ENCODE peak calls at places on chromosomes 6 and 20, in seven cellular contexts. One of them, this sample, is unnamed.

GRCh38 chr6:124490123-124490522 is 472.1 kb upstream of the RNF217 start:
- DNase-seq in HCT116: no peak
- DNase-seq in GM12891: no peak
- DNase-seq in vagina: no peak
- DNase-seq in transverse colon: no peak
- DNase-seq in breast epithelium: no peak
- DNase-seq in spleen: no peak
- DNase-seq in this sample: no peak

GRCh38 chr6:79631800-79632172 is 657 bp downstream of the SH3BGRL2 start:
- DNase-seq in GM12891: no peak
- DNase-seq in HCT116: no peak
- DNase-seq in spleen: no peak
- DNase-seq in transverse colon: peak; percentile 39
- DNase-seq in vagina: no peak
- DNase-seq in breast epithelium: no peak
- DNase-seq in this sample: no peak

GRCh38 chr6:163915131-163915530 is 500.6 kb downstream of the QKI start:
- DNase-seq in HCT116: no peak
- DNase-seq in spleen: no peak
- DNase-seq in GM12891: no peak
- DNase-seq in vagina: no peak
- DNase-seq in breast epithelium: no peak
- DNase-seq in transverse colon: no peak
- DNase-seq in this sample: no peak

GRCh38 chr20:43096471-43096870 is 93.2 kb downstream of the PTPRT start:
- DNase-seq in transverse colon: no peak
- DNase-seq in spleen: no peak
- DNase-seq in GM12891: no peak
- DNase-seq in vagina: no peak
- DNase-seq in breast epithelium: no peak
- DNase-seq in HCT116: no peak
- DNase-seq in this sample: no peak

GRCh38 chr20:7361321-7361720 is 578.9 kb downstream of the HAO1 start:
- DNase-seq in HCT116: no peak
- DNase-seq in transverse colon: no peak
- DNase-seq in breast epithelium: no peak
- DNase-seq in GM12891: no peak
- DNase-seq in spleen: no peak
- DNase-seq in vagina: no peak
- DNase-seq in this sample: no peak

GRCh38 chr6:125924169-125924568 is 32.4 kb upstream of the HINT3 start:
- DNase-seq in breast epithelium: no peak
- DNase-seq in spleen: no peak
- DNase-seq in GM12891: no peak
- DNase-seq in transverse colon: no peak
- DNase-seq in HCT116: no peak
- DNase-seq in vagina: no peak
- DNase-seq in this sample: no peak

GRCh38 chr20:17790308-17790707 is 90.5 kb downstream of the BANF2 start:
- DNase-seq in spleen: no peak
- DNase-seq in HCT116: no peak
- DNase-seq in transverse colon: no peak
- DNase-seq in breast epithelium: no peak
- DNase-seq in GM12891: no peak
- DNase-seq in vagina: no peak
- DNase-seq in this sample: no peak

GRCh38 chr6:70527071-70527737 is 39.5 kb upstream of the SDHAF4 start:
- DNase-seq in breast epithelium: no peak
- DNase-seq in HCT116: no peak
- DNase-seq in vagina: no peak
- DNase-seq in spleen: no peak
- DNase-seq in transverse colon: no peak
- DNase-seq in GM12891: no peak
- DNase-seq in this sample: no peak

GRCh38 chr20:25116746-25117457 is 35.0 kb upstream of the VSX1 start:
- DNase-seq in breast epithelium: no peak
- DNase-seq in transverse colon: no peak
- DNase-seq in HCT116: no peak
- DNase-seq in spleen: no peak
- DNase-seq in GM12891: no peak
- DNase-seq in vagina: no peak
- DNase-seq in this sample: no peak

GRCh38 chr6:134267917-134268361 is 50.0 kb downstream of the SGK1 start:
- DNase-seq in vagina: peak; percentile 90
- DNase-seq in breast epithelium: no peak
- DNase-seq in spleen: no peak
- DNase-seq in GM12891: no peak
- DNase-seq in HCT116: no peak
- DNase-seq in transverse colon: peak; percentile 39
- DNase-seq in this sample: peak; percentile 76

GRCh38 chr6:45195137-45195536 is 133.0 kb upstream of the RUNX2 start:
- DNase-seq in HCT116: no peak
- DNase-seq in spleen: no peak
- DNase-seq in vagina: no peak
- DNase-seq in breast epithelium: no peak
- DNase-seq in transverse colon: no peak
- DNase-seq in GM12891: no peak
- DNase-seq in this sample: no peak

GRCh38 chr20:25038591-25039015 is 19.3 kb downstream of the ACSS1 start:
- DNase-seq in breast epithelium: no peak
- DNase-seq in vagina: no peak
- DNase-seq in transverse colon: no peak
- DNase-seq in GM12891: no peak
- DNase-seq in HCT116: no peak
- DNase-seq in spleen: peak; percentile 68
- DNase-seq in this sample: no peak

GRCh38 chr6:26022166-26022510 is 59.5 kb downstream of the TRIM38 start:
- DNase-seq in vagina: no peak
- DNase-seq in spleen: no peak
- DNase-seq in breast epithelium: no peak
- DNase-seq in GM12891: no peak
- DNase-seq in transverse colon: peak; percentile 58
- DNase-seq in HCT116: peak; percentile 71
- DNase-seq in this sample: peak; percentile 50

GRCh38 chr6:91087864-91088263 is 501.0 kb upstream of the MAP3K7 start:
- DNase-seq in spleen: no peak
- DNase-seq in HCT116: no peak
- DNase-seq in transverse colon: no peak
- DNase-seq in vagina: no peak
- DNase-seq in breast epithelium: no peak
- DNase-seq in GM12891: no peak
- DNase-seq in this sample: no peak

GRCh38 chr20:35269055-35269781 is 8.7 kb downstream of the MMP24OS start:
- DNase-seq in breast epithelium: peak; percentile 62
- DNase-seq in spleen: no peak
- DNase-seq in transverse colon: peak; percentile 65
- DNase-seq in GM12891: peak; percentile 71
- DNase-seq in vagina: no peak
- DNase-seq in HCT116: no peak
- DNase-seq in this sample: peak; percentile 61

GRCh38 chr6:30077218-30077617 is 1.6 kb upstream of the RNF39 start:
- DNase-seq in spleen: no peak
- DNase-seq in HCT116: no peak
- DNase-seq in GM12891: no peak
- DNase-seq in transverse colon: no peak
- DNase-seq in breast epithelium: no peak
- DNase-seq in vagina: no peak
- DNase-seq in this sample: no peak

GRCh38 chr6:63537126-63537958 is 34.9 kb upstream of the LOC128125822 start:
- DNase-seq in vagina: no peak
- DNase-seq in transverse colon: no peak
- DNase-seq in GM12891: no peak
- DNase-seq in spleen: no peak
- DNase-seq in breast epithelium: no peak
- DNase-seq in HCT116: no peak
- DNase-seq in this sample: no peak

GRCh38 chr6:112413805-112414204 is 66.7 kb downstream of the RFPL4B start:
- DNase-seq in vagina: no peak
- DNase-seq in HCT116: no peak
- DNase-seq in transverse colon: no peak
- DNase-seq in GM12891: no peak
- DNase-seq in breast epithelium: no peak
- DNase-seq in spleen: no peak
- DNase-seq in this sample: no peak

GRCh38 chr6:108027594-108027993 is 46.9 kb downstream of the OSTM1 start:
- DNase-seq in spleen: no peak
- DNase-seq in HCT116: peak; percentile 13
- DNase-seq in vagina: no peak
- DNase-seq in transverse colon: peak; percentile 69
- DNase-seq in breast epithelium: no peak
- DNase-seq in GM12891: no peak
- DNase-seq in this sample: no peak

GRCh38 chr20:11734431-11734830 is 183.3 kb upstream of the BTBD3 start:
- DNase-seq in HCT116: no peak
- DNase-seq in GM12891: no peak
- DNase-seq in spleen: no peak
- DNase-seq in vagina: no peak
- DNase-seq in breast epithelium: no peak
- DNase-seq in transverse colon: no peak
- DNase-seq in this sample: no peak

GRCh38 chr6:49522710-49523593 is 23.2 kb downstream of the GLYATL3 start:
- DNase-seq in transverse colon: peak; percentile 15
- DNase-seq in GM12891: no peak
- DNase-seq in vagina: no peak
- DNase-seq in breast epithelium: no peak
- DNase-seq in spleen: no peak
- DNase-seq in HCT116: no peak
- DNase-seq in this sample: peak; percentile 9
- TF ChIP-seq POLR2AphosphoS5 in transverse colon: no peak
- TF ChIP-seq POLR2AphosphoS5 in GM12891: no peak
- TF ChIP-seq POLR2AphosphoS5 in vagina: no peak
- TF ChIP-seq POLR2AphosphoS5 in breast epithelium: no peak
- TF ChIP-seq POLR2AphosphoS5 in spleen: no peak
- TF ChIP-seq POLR2AphosphoS5 in HCT116: no peak
- TF ChIP-seq POLR2AphosphoS5 in this sample: peak; percentile 45

GRCh38 chr20:62237772-62238568 is at the start of gene OSBPL2:
- DNase-seq in breast epithelium: peak; percentile 100
- DNase-seq in GM12891: peak; percentile 100
- DNase-seq in HCT116: peak; percentile 97
- DNase-seq in vagina: peak; percentile 99
- DNase-seq in spleen: peak; percentile 100
- DNase-seq in transverse colon: peak; percentile 100
- DNase-seq in this sample: peak; percentile 99
- TF ChIP-seq POLR2A in breast epithelium: no peak
- TF ChIP-seq POLR2A in GM12891: no peak
- TF ChIP-seq POLR2A in HCT116: no peak
- TF ChIP-seq POLR2A in vagina: no peak
- TF ChIP-seq POLR2A in spleen: no peak
- TF ChIP-seq POLR2A in transverse colon: no peak
- TF ChIP-seq POLR2A in this sample: peak; percentile 30

DNA sequence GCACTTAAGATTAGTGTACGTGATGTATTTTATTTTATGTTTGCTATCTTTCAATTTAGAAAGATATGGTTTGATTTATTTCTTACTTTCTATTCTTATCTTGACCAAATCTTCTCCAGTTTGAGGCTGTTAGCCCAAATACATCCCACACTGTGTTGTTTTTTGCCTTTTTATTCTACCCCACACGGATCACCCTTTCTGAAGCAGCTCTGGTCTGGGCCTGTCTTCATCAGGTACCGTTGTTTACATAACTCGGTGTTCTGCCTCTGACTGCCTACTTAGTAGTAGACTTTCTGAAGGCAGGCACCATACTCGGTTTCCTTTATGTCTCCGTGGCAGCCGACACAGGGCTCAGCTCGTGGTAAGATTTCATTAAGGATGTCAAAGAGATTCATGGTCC is 95.0 kb downstream of the PHACTR1 start:
- DNase-seq in HCT116: no peak
- DNase-seq in GM12891: no peak
- DNase-seq in breast epithelium: no peak
- DNase-seq in vagina: no peak
- DNase-seq in transverse colon: no peak
- DNase-seq in spleen: no peak
- DNase-seq in this sample: no peak
- TF ChIP-seq POLR2AphosphoS5 in HCT116: no peak
- TF ChIP-seq POLR2AphosphoS5 in GM12891: no peak
- TF ChIP-seq POLR2AphosphoS5 in breast epithelium: no peak
- TF ChIP-seq POLR2AphosphoS5 in vagina: no peak
- TF ChIP-seq POLR2AphosphoS5 in transverse colon: no peak
- TF ChIP-seq POLR2AphosphoS5 in spleen: no peak
- TF ChIP-seq POLR2AphosphoS5 in this sample: no peak

GRCh38 chr20:12893019-12893418 is 115.8 kb upstream of the SPTLC3 start:
- DNase-seq in GM12891: no peak
- DNase-seq in vagina: no peak
- DNase-seq in breast epithelium: no peak
- DNase-seq in HCT116: no peak
- DNase-seq in transverse colon: no peak
- DNase-seq in spleen: no peak
- DNase-seq in this sample: no peak
- TF ChIP-seq POLR2A in GM12891: no peak
- TF ChIP-seq POLR2A in vagina: no peak
- TF ChIP-seq POLR2A in breast epithelium: no peak
- TF ChIP-seq POLR2A in HCT116: no peak
- TF ChIP-seq POLR2A in transverse colon: no peak
- TF ChIP-seq POLR2A in spleen: no peak
- TF ChIP-seq POLR2A in this sample: no peak

GRCh38 chr6:151170622-151171246 is 69.0 kb upstream of the AKAP12 start:
- DNase-seq in spleen: no peak
- DNase-seq in vagina: no peak
- DNase-seq in HCT116: no peak
- DNase-seq in GM12891: no peak
- DNase-seq in transverse colon: no peak
- DNase-seq in breast epithelium: no peak
- DNase-seq in this sample: no peak
- TF ChIP-seq POLR2AphosphoS5 in spleen: no peak
- TF ChIP-seq POLR2AphosphoS5 in vagina: no peak
- TF ChIP-seq POLR2AphosphoS5 in HCT116: no peak
- TF ChIP-seq POLR2AphosphoS5 in GM12891: no peak
- TF ChIP-seq POLR2AphosphoS5 in transverse colon: no peak
- TF ChIP-seq POLR2AphosphoS5 in breast epithelium: no peak
- TF ChIP-seq POLR2AphosphoS5 in this sample: no peak

GRCh38 chr6:170554086-170554887 is at the start of gene TBP:
- DNase-seq in HCT116: peak; percentile 99
- DNase-seq in vagina: peak; percentile 99
- DNase-seq in GM12891: peak; percentile 70
- DNase-seq in breast epithelium: peak; percentile 97
- DNase-seq in transverse colon: peak; percentile 99
- DNase-seq in spleen: peak; percentile 98
- DNase-seq in this sample: peak; percentile 98
- TF ChIP-seq POLR2A in HCT116: peak; percentile 62
- TF ChIP-seq POLR2A in vagina: no peak
- TF ChIP-seq POLR2A in GM12891: peak; percentile 62
- TF ChIP-seq POLR2A in breast epithelium: peak; percentile 27
- TF ChIP-seq POLR2A in transverse colon: peak; percentile 73
- TF ChIP-seq POLR2A in spleen: no peak
- TF ChIP-seq POLR2A in this sample: peak; percentile 38

GRCh38 chr6:51910846-51911245 is 176.6 kb downstream of the PKHD1 start:
- DNase-seq in breast epithelium: no peak
- DNase-seq in GM12891: no peak
- DNase-seq in transverse colon: no peak
- DNase-seq in HCT116: no peak
- DNase-seq in spleen: no peak
- DNase-seq in vagina: no peak
- DNase-seq in this sample: no peak

GRCh38 chr6:51908243-51908642 is 179.2 kb downstream of the PKHD1 start:
- DNase-seq in GM12891: no peak
- DNase-seq in vagina: no peak
- DNase-seq in HCT116: no peak
- DNase-seq in transverse colon: no peak
- DNase-seq in spleen: no peak
- DNase-seq in breast epithelium: no peak
- DNase-seq in this sample: no peak

GRCh38 chr6:51915098-51915497 is 172.3 kb downstream of the PKHD1 start:
- DNase-seq in spleen: no peak
- DNase-seq in vagina: no peak
- DNase-seq in transverse colon: no peak
- DNase-seq in breast epithelium: no peak
- DNase-seq in HCT116: no peak
- DNase-seq in GM12891: no peak
- DNase-seq in this sample: no peak

GRCh38 chr6:51913265-51913664 is 174.1 kb downstream of the PKHD1 start:
- DNase-seq in spleen: no peak
- DNase-seq in GM12891: no peak
- DNase-seq in HCT116: no peak
- DNase-seq in transverse colon: no peak
- DNase-seq in vagina: no peak
- DNase-seq in breast epithelium: no peak
- DNase-seq in this sample: no peak
- TF ChIP-seq POLR2AphosphoS5 in spleen: no peak
- TF ChIP-seq POLR2AphosphoS5 in GM12891: no peak
- TF ChIP-seq POLR2AphosphoS5 in HCT116: no peak
- TF ChIP-seq POLR2AphosphoS5 in transverse colon: no peak
- TF ChIP-seq POLR2AphosphoS5 in vagina: no peak
- TF ChIP-seq POLR2AphosphoS5 in breast epithelium: no peak
- TF ChIP-seq POLR2AphosphoS5 in this sample: no peak